ENCODE peak calls at places on chromosome 22, in four cellular contexts. T is H1, Y is HepG2, O is K562. G is an unnamed sample.

GRCh38 chr22:42294034-42294985 is 23.9 kb upstream of the TCF20 start:
- DNase-seq in T (peak; percentile 92), Y (peak; percentile 39), O (peak; percentile 69), G (peak; percentile 89)

GRCh38 chr22:43381693-43382092 is 30.1 kb upstream of the MPPED1 start:
- DNase-seq in O (no peak), Y (no peak), T (no peak), G (no peak)

GRCh38 chr22:26536056-26536761 is 23.9 kb upstream of the TFIP11 start:
- DNase-seq in T (no peak), O (no peak), Y (no peak), G (no peak)

GRCh38 chr22:32880906-32881596 is 79.5 kb downstream of the TIMP3 start:
- DNase-seq in O (peak; percentile 79), Y (no peak), T (no peak), G (no peak)

GRCh38 chr22:20979243-20979809 is 2.8 kb upstream of the LZTR1 start:
- DNase-seq in O (peak; percentile 98), T (peak; percentile 90), Y (no peak), G (peak; percentile 95)

GRCh38 chr22:27461470-27461869 is 340.1 kb downstream of the MN1 start:
- DNase-seq in Y (no peak), O (no peak), T (no peak), G (peak; percentile 56)

GRCh38 chr22:36215976-36216375 is 14.4 kb upstream of the APOL4 start:
- DNase-seq in O (no peak), Y (no peak), T (no peak), G (no peak)

GRCh38 chr22:38132136-38132535 is 21.7 kb upstream of the BAIAP2L2 start:
- DNase-seq in T (no peak), O (no peak), Y (no peak), G (no peak)

GRCh38 chr22:45242778-45243191 is 2.1 kb upstream of the KIAA0930 start:
- DNase-seq in O (no peak), T (no peak), Y (peak; percentile 57), G (no peak)

GRCh38 chr22:19224985-19225384 is 46.4 kb upstream of the SLC25A1 start:
- DNase-seq in Y (no peak), O (no peak), T (no peak), G (no peak)

GRCh38 chr22:39997939-39998726 is 3.4 kb downstream of the FAM83F start:
- DNase-seq in Y (no peak), T (peak; percentile 59), O (no peak), G (peak; percentile 64)

GRCh38 chr22:20231499-20232236 is 36.5 kb downstream of the RTN4R start:
- DNase-seq in T (no peak), O (no peak), Y (no peak), G (no peak)

GRCh38 chr22:37336474-37337028 is 54.2 kb downstream of the CYTH4 start:
- DNase-seq in T (no peak), O (peak; percentile 87), Y (no peak), G (no peak)

GRCh38 chr22:32378703-32379272 is 21.1 kb downstream of the RFPL3 start:
- DNase-seq in T (peak; percentile 91), O (peak; percentile 74), Y (peak; percentile 51), G (peak; percentile 82)

GRCh38 chr22:33781396-33781795 is 138.9 kb downstream of the LARGE1 start:
- DNase-seq in O (no peak), Y (no peak), T (no peak), G (no peak)

GRCh38 chr22:37242395-37242918 is 1.6 kb downstream of the RAC2 start:
- DNase-seq in O (peak; percentile 78), Y (no peak), T (no peak), G (no peak)

GRCh38 chr22:35930933-35931332 is 97.7 kb downstream of the RBFOX2 start:
- DNase-seq in Y (peak; percentile 78), T (no peak), O (peak; percentile 21), G (no peak)

GRCh38 chr22:36439481-36440271 is 41.8 kb downstream of the TXN2 start:
- DNase-seq in T (no peak), O (peak; percentile 66), Y (peak; percentile 53), G (no peak)

GRCh38 chr22:36221799-36222751 is 17.3 kb downstream of the APOL2 start:
- DNase-seq in T (peak; percentile 62), O (peak; percentile 39), Y (peak; percentile 37), G (peak; percentile 74)

GRCh38 chr22:36856792-36857135 is 4.0 kb upstream of the NCF4 start:
- DNase-seq in Y (no peak), O (no peak), T (no peak), G (no peak)

GRCh38 chr22:50485221-50486131 is 1.2 kb upstream of the MIOX start:
- DNase-seq in O (no peak), T (no peak), Y (peak; percentile 35), G (no peak)

GRCh38 chr22:50672471-50673230 is at the start of gene SHANK3:
- DNase-seq in O (no peak), T (no peak), Y (no peak), G (no peak)

GRCh38 chr22:28139993-28140392 is 220.9 kb upstream of the PITPNB start:
- DNase-seq in O (no peak), T (no peak), Y (no peak), G (no peak)

GRCh38 chr22:35341090-35341874 is 39.6 kb upstream of the HMOX1 start:
- DNase-seq in O (no peak), Y (no peak), T (no peak), G (no peak)

GRCh38 chr22:43293661-43294392 is 49.3 kb downstream of the SCUBE1 start:
- DNase-seq in T (no peak), Y (peak; percentile 90), O (peak; percentile 77), G (no peak)

GRCh38 chr22:19937616-19938473 is 3.7 kb upstream of the COMT start:
- DNase-seq in Y (peak; percentile 90), T (no peak), O (no peak), G (no peak)

GRCh38 chr22:16958475-16958874 is 49.5 kb downstream of the GAB4 start:
- DNase-seq in T (no peak), O (peak; percentile 6), Y (no peak), G (no peak)

GRCh38 chr22:16957781-16958180 is 50.2 kb downstream of the GAB4 start:
- DNase-seq in T (peak; percentile 14), O (peak; percentile 6), Y (no peak), G (no peak)

GRCh38 chr22:16960220-16960883 is 47.7 kb downstream of the GAB4 start:
- DNase-seq in Y (no peak), O (no peak), T (peak; percentile 19), G (no peak)

GRCh38 chr22:16960884-16961249 is 47.2 kb downstream of the GAB4 start:
- DNase-seq in O (no peak), Y (no peak), T (no peak), G (no peak)

GRCh38 chr22:16959345-16959930 is 48.6 kb downstream of the GAB4 start:
- DNase-seq in O (peak; percentile 14), Y (no peak), T (peak; percentile 11), G (no peak)
- TF ChIP-seq JUN in O (no peak), Y (no peak), T (no peak), G (no peak)

GRCh38 chr22:47617186-47617585 is 854.7 kb downstream of the TBC1D22A start:
- DNase-seq in O (no peak), Y (no peak), T (no peak), G (no peak)
- TF ChIP-seq CREB1 in O (no peak), Y (no peak), T (no peak), G (no peak)

GRCh38 chr22:17769716-17770082 is 4.6 kb downstream of the BID start:
- DNase-seq in T (no peak), O (no peak), Y (no peak), G (no peak)

GRCh38 chr22:17772249-17772962 is 1.9 kb downstream of the BID start:
- DNase-seq in O (no peak), Y (no peak), T (no peak), G (no peak)

GRCh38 chr22:17767236-17768065 is 6.8 kb downstream of the BID start:
- DNase-seq in O (no peak), Y (no peak), T (no peak), G (no peak)

GRCh38 chr22:17770180-17771077 is 3.8 kb downstream of the BID start:
- DNase-seq in Y (no peak), T (peak; percentile 43), O (no peak), G (no peak)

GRCh38 chr22:17769013-17769715 is 5.1 kb downstream of the BID start:
- DNase-seq in T (no peak), O (no peak), Y (no peak), G (no peak)
- TF ChIP-seq JUN in T (no peak), O (no peak), Y (no peak), G (no peak)

GRCh38 chr22:23763579-23764331 is 965 bp downstream of the C22orf15 start:
- DNase-seq in Y (no peak), O (peak; percentile 35), T (peak; percentile 76), G (peak; percentile 70)

GRCh38 chr22:23759566-23759965 is 3.2 kb upstream of the C22orf15 start:
- DNase-seq in O (no peak), T (no peak), Y (no peak), G (no peak)

GRCh38 chr22:23764931-23765881 is 2.4 kb downstream of the C22orf15 start:
- DNase-seq in O (no peak), T (peak; percentile 42), Y (no peak), G (no peak)

GRCh38 chr22:23760056-23760455 is 2.7 kb upstream of the C22orf15 start:
- DNase-seq in T (no peak), O (no peak), Y (no peak), G (no peak)

DNA sequence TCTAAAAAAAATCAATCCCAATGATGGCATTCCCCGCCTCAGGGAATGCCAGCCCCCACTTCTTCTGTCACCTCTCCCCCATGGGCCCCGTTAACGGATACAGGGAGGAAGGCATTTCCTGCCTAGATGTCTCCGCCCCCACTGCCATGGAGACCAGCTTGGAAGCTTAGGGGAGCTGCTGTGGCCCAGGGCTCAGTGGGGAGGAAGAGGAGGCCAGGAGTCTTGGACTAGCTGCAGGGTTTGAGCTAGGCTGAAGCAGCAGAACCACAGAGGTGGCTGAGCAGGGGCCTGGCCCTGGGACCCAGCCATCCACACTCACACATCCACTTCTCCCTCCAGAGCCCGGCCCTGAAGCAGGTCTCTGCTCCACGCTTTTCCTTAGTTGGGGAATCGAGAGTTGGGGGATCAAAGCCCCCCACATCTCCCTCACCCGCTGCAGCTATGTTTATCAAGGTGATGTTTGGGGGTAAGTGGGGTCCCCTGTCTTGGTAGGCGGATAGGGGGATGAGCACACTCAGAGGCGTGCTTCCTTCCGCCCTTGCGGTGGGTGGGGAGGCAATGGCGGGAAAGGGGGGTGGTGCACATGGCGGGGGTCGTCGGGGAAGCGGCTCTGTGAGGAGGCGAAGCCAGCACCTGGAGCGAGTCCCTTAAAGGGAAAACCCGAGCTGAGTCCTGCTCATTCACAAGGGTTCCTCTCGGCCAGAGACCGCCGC is at the start of gene C22orf15:
- DNase-seq in Y (no peak), T (peak; percentile 71), O (no peak), G (peak; percentile 65)
- TF ChIP-seq CREB1 in Y (no peak), T (no peak), O (no peak), G (no peak)